ENCODE peak calls at places on chromosomes 13 and 19, in nine cellular contexts. C is NCI-H69, D is NCI-H1417, F is breast epithelium, J is tibial nerve, I is colonic mucosa, Z is Kasumi-1, V is iPS DF 6.9, Y is GF-D8. T is an unnamed sample.

GRCh38 chr13:109760372-109760771 is 26.0 kb downstream of the IRS2 start:
- DNase-seq in C (no peak), D (no peak), F (no peak), J (no peak), I (no peak), Z (no peak), V (no peak), Y (no peak), T (no peak)

GRCh38 chr19:39252458-39252857 is 3.8 kb upstream of the IFNL4 start:
- DNase-seq in C (peak; percentile 83), D (no peak), F (no peak), J (no peak), I (no peak), Z (no peak), V (no peak), Y (no peak), T (no peak)

GRCh38 chr19:49851456-49852259 is 699 bp downstream of the PTOV1 start:
- DNase-seq in C (peak; percentile 85), D (peak; percentile 41), F (no peak), J (no peak), I (peak; percentile 52), Z (no peak), V (no peak), Y (no peak), T (no peak)

GRCh38 chr13:96958286-96958891 is 35.9 kb downstream of the OXGR1 start:
- DNase-seq in C (peak; percentile 64), D (peak; percentile 34), F (no peak), J (no peak), I (no peak), Z (peak; percentile 69), V (no peak), Y (no peak), T (no peak)

GRCh38 chr19:40282920-40283319 is 2.2 kb downstream of the AKT2 start:
- DNase-seq in C (no peak), D (no peak), F (no peak), J (no peak), I (no peak), Z (no peak), V (no peak), Y (no peak), T (no peak)

GRCh38 chr13:43751624-43752023 is 35.1 kb downstream of the ENOX1 start:
- DNase-seq in C (no peak), D (no peak), F (no peak), J (no peak), I (no peak), Z (no peak), V (no peak), Y (no peak), T (no peak)

GRCh38 chr19:37997911-37998344 is 90.9 kb downstream of the SIPA1L3 start:
- DNase-seq in C (peak; percentile 15), D (no peak), F (no peak), J (no peak), I (no peak), Z (no peak), V (no peak), Y (no peak), T (no peak)

GRCh38 chr19:17590780-17591688 is 35.6 kb downstream of the COLGALT1 start:
- DNase-seq in C (peak; percentile 73), D (no peak), F (no peak), J (no peak), I (no peak), Z (no peak), V (no peak), Y (no peak), T (no peak)

GRCh38 chr19:12647047-12647446 is 19.5 kb downstream of the MAN2B1 start:
- DNase-seq in C (no peak), D (no peak), F (no peak), J (no peak), I (no peak), Z (no peak), V (no peak), Y (no peak), T (no peak)

GRCh38 chr13:44323754-44324153 is 49.9 kb upstream of the SERP2 start:
- DNase-seq in C (no peak), D (no peak), F (no peak), J (no peak), I (no peak), Z (no peak), V (no peak), Y (no peak), T (no peak)